ENCODE peak calls at places on chromosome 18, in five cellular contexts. One of them, this sample, is unnamed.

GRCh38 chr18:74806700-74807416 is 209.2 kb downstream of the ZNF407 start:
- DNase-seq in astrocyte: peak; percentile 92
- DNase-seq in neural progenitor cell: no peak
- DNase-seq in tibial nerve: no peak
- DNase-seq in body of pancreas: no peak
- DNase-seq in this sample: no peak

GRCh38 chr18:37754141-37754540 is 188.5 kb upstream of the CELF4 start:
- DNase-seq in astrocyte: no peak
- DNase-seq in body of pancreas: no peak
- DNase-seq in neural progenitor cell: no peak
- DNase-seq in tibial nerve: no peak
- DNase-seq in this sample: no peak

GRCh38 chr18:69757733-69758132 is 189.9 kb downstream of the CD226 start:
- DNase-seq in neural progenitor cell: peak; percentile 23
- DNase-seq in tibial nerve: no peak
- DNase-seq in astrocyte: peak; percentile 76
- DNase-seq in body of pancreas: no peak
- DNase-seq in this sample: no peak

GRCh38 chr18:55780591-55781071 is 192.6 kb upstream of the TCF4 start:
- DNase-seq in astrocyte: peak; percentile 52
- DNase-seq in body of pancreas: no peak
- DNase-seq in tibial nerve: no peak
- DNase-seq in neural progenitor cell: no peak
- DNase-seq in this sample: no peak

GRCh38 chr18:69494841-69495240 is 94.2 kb downstream of the DOK6 start:
- DNase-seq in body of pancreas: no peak
- DNase-seq in neural progenitor cell: no peak
- DNase-seq in tibial nerve: no peak
- DNase-seq in astrocyte: no peak
- DNase-seq in this sample: no peak

GRCh38 chr18:49802623-49803022 is 10.7 kb downstream of the ACAA2 start:
- DNase-seq in neural progenitor cell: no peak
- DNase-seq in tibial nerve: no peak
- DNase-seq in body of pancreas: no peak
- DNase-seq in astrocyte: no peak
- DNase-seq in this sample: no peak

GRCh38 chr18:6820314-6820713 is 90.8 kb downstream of the ARHGAP28 start:
- DNase-seq in body of pancreas: no peak
- DNase-seq in astrocyte: no peak
- DNase-seq in neural progenitor cell: no peak
- DNase-seq in tibial nerve: no peak
- DNase-seq in this sample: no peak

GRCh38 chr18:13849791-13850190 is 25.8 kb downstream of the MC5R start:
- DNase-seq in tibial nerve: no peak
- DNase-seq in neural progenitor cell: no peak
- DNase-seq in body of pancreas: no peak
- DNase-seq in astrocyte: no peak
- DNase-seq in this sample: no peak

GRCh38 chr18:2589345-2590060 is 18.1 kb downstream of the NDC80 start:
- DNase-seq in astrocyte: no peak
- DNase-seq in neural progenitor cell: no peak
- DNase-seq in body of pancreas: no peak
- DNase-seq in tibial nerve: no peak
- DNase-seq in this sample: no peak

GRCh38 chr18:76506395-76506794 is 11.4 kb upstream of the ZNF516 start:
- DNase-seq in body of pancreas: no peak
- DNase-seq in astrocyte: no peak
- DNase-seq in neural progenitor cell: no peak
- DNase-seq in tibial nerve: no peak
- DNase-seq in this sample: no peak

GRCh38 chr18:10524507-10525425 is 1.1 kb upstream of the NAPG start:
- DNase-seq in tibial nerve: no peak
- DNase-seq in neural progenitor cell: no peak
- DNase-seq in astrocyte: peak; percentile 79
- DNase-seq in body of pancreas: no peak
- DNase-seq in this sample: no peak

GRCh38 chr18:55003695-55004094 is 44.4 kb upstream of the CCDC68 start:
- DNase-seq in body of pancreas: no peak
- DNase-seq in astrocyte: no peak
- DNase-seq in tibial nerve: no peak
- DNase-seq in neural progenitor cell: no peak
- DNase-seq in this sample: no peak

GRCh38 chr18:55384551-55385275 is 203.3 kb downstream of the TCF4 start:
- DNase-seq in astrocyte: peak; percentile 23
- DNase-seq in body of pancreas: no peak
- DNase-seq in neural progenitor cell: peak; percentile 68
- DNase-seq in tibial nerve: no peak
- DNase-seq in this sample: no peak

GRCh38 chr18:55633032-55633431 is 45.0 kb upstream of the TCF4 start:
- DNase-seq in body of pancreas: no peak
- DNase-seq in neural progenitor cell: no peak
- DNase-seq in tibial nerve: no peak
- DNase-seq in astrocyte: peak; percentile 34
- DNase-seq in this sample: no peak

GRCh38 chr18:63997041-63997440 is 27.2 kb downstream of the SERPINB8 start:
- DNase-seq in tibial nerve: no peak
- DNase-seq in body of pancreas: no peak
- DNase-seq in astrocyte: no peak
- DNase-seq in neural progenitor cell: no peak
- DNase-seq in this sample: no peak

GRCh38 chr18:79448621-79449020 is 52.9 kb downstream of the NFATC1 start:
- DNase-seq in body of pancreas: no peak
- DNase-seq in astrocyte: no peak
- DNase-seq in neural progenitor cell: no peak
- DNase-seq in tibial nerve: no peak
- DNase-seq in this sample: no peak

GRCh38 chr18:61551586-61551985 is 218.4 kb downstream of the CDH20 start:
- DNase-seq in neural progenitor cell: peak; percentile 81
- DNase-seq in tibial nerve: peak; percentile 90
- DNase-seq in body of pancreas: no peak
- DNase-seq in astrocyte: peak; percentile 69
- DNase-seq in this sample: peak; percentile 77

GRCh38 chr18:79944746-79945117 is 6.7 kb downstream of the SLC66A2 start:
- DNase-seq in astrocyte: no peak
- DNase-seq in body of pancreas: no peak
- DNase-seq in tibial nerve: no peak
- DNase-seq in neural progenitor cell: no peak
- DNase-seq in this sample: no peak

GRCh38 chr18:61502472-61502871 is 169.2 kb downstream of the CDH20 start:
- DNase-seq in tibial nerve: peak; percentile 73
- DNase-seq in astrocyte: peak; percentile 33
- DNase-seq in body of pancreas: peak; percentile 30
- DNase-seq in neural progenitor cell: peak; percentile 82
- DNase-seq in this sample: no peak

GRCh38 chr18:31497711-31498449 is at the start of gene DSG2:
- DNase-seq in body of pancreas: peak; percentile 89
- DNase-seq in tibial nerve: no peak
- DNase-seq in neural progenitor cell: peak; percentile 85
- DNase-seq in astrocyte: peak; percentile 31
- DNase-seq in this sample: peak; percentile 51

GRCh38 chr18:452801-453200 is 47.7 kb downstream of the COLEC12 start:
- DNase-seq in astrocyte: no peak
- DNase-seq in tibial nerve: no peak
- DNase-seq in body of pancreas: no peak
- DNase-seq in neural progenitor cell: no peak
- DNase-seq in this sample: no peak

GRCh38 chr18:59604877-59605276 is 92.3 kb downstream of the CCBE1 start:
- DNase-seq in tibial nerve: no peak
- DNase-seq in astrocyte: no peak
- DNase-seq in body of pancreas: no peak
- DNase-seq in neural progenitor cell: no peak
- DNase-seq in this sample: peak; percentile 36

GRCh38 chr18:31592520-31593157 is 962 bp downstream of the TTR start:
- DNase-seq in body of pancreas: no peak
- DNase-seq in tibial nerve: no peak
- DNase-seq in astrocyte: no peak
- DNase-seq in neural progenitor cell: no peak
- DNase-seq in this sample: no peak

GRCh38 chr18:39801848-39802247 is 2153.2 kb upstream of the PIK3C3 start:
- DNase-seq in tibial nerve: no peak
- DNase-seq in astrocyte: no peak
- DNase-seq in neural progenitor cell: no peak
- DNase-seq in body of pancreas: no peak
- DNase-seq in this sample: no peak

GRCh38 chr18:13613591-13614317 is 112.6 kb downstream of the FAM210A start:
- DNase-seq in body of pancreas: no peak
- DNase-seq in tibial nerve: no peak
- DNase-seq in neural progenitor cell: no peak
- DNase-seq in astrocyte: no peak
- DNase-seq in this sample: no peak

GRCh38 chr18:59909289-59910036 is 9.7 kb downstream of the PMAIP1 start:
- DNase-seq in body of pancreas: no peak
- DNase-seq in tibial nerve: no peak
- DNase-seq in astrocyte: peak; percentile 76
- DNase-seq in neural progenitor cell: no peak
- DNase-seq in this sample: no peak

GRCh38 chr18:37958499-37958898 is 392.9 kb upstream of the CELF4 start:
- DNase-seq in tibial nerve: no peak
- DNase-seq in astrocyte: no peak
- DNase-seq in neural progenitor cell: no peak
- DNase-seq in body of pancreas: no peak
- DNase-seq in this sample: no peak

GRCh38 chr18:52348209-52348608 is 8.2 kb downstream of the DCC start:
- DNase-seq in astrocyte: no peak
- DNase-seq in body of pancreas: no peak
- DNase-seq in neural progenitor cell: peak; percentile 46
- DNase-seq in tibial nerve: no peak
- DNase-seq in this sample: no peak

GRCh38 chr18:79935499-79935898 is 16.0 kb downstream of the SLC66A2 start:
- DNase-seq in neural progenitor cell: no peak
- DNase-seq in body of pancreas: peak; percentile 6
- DNase-seq in astrocyte: no peak
- DNase-seq in tibial nerve: no peak
- DNase-seq in this sample: no peak

GRCh38 chr18:8744656-8745055 is 39.3 kb downstream of the MTCL1 start:
- DNase-seq in neural progenitor cell: no peak
- DNase-seq in tibial nerve: no peak
- DNase-seq in astrocyte: no peak
- DNase-seq in body of pancreas: no peak
- DNase-seq in this sample: no peak
- H3K4me1 ChIP-seq in neural progenitor cell: peaks cover 13% of the 10 kb centered on the region
- H3K4me1 ChIP-seq in tibial nerve: no peaks in the 10 kb centered on the region
- H3K4me1 ChIP-seq in astrocyte: peaks cover 28% of the 10 kb centered on the region
- H3K4me1 ChIP-seq in body of pancreas: peaks cover 8% of the 10 kb centered on the region
- H3K4me1 ChIP-seq in this sample: no peaks in the 10 kb centered on the region

GRCh38 chr18:24397694-24398365 is at the start of gene OSBPL1A:
- DNase-seq in tibial nerve: peak; percentile 84
- DNase-seq in neural progenitor cell: peak; percentile 98
- DNase-seq in body of pancreas: peak; percentile 95
- DNase-seq in astrocyte: peak; percentile 82
- DNase-seq in this sample: peak; percentile 96
- TF ChIP-seq CTCF in tibial nerve: peak; percentile 9
- TF ChIP-seq CTCF in neural progenitor cell: no peak
- TF ChIP-seq CTCF in body of pancreas: no peak
- TF ChIP-seq CTCF in astrocyte: no peak
- TF ChIP-seq CTCF in this sample: no peak

GRCh38 chr18:8631265-8631664 is 22.0 kb downstream of the RAB12 start:
- DNase-seq in neural progenitor cell: no peak
- DNase-seq in tibial nerve: no peak
- DNase-seq in body of pancreas: no peak
- DNase-seq in astrocyte: no peak
- DNase-seq in this sample: no peak

GRCh38 chr18:8632386-8632785 is 23.1 kb downstream of the RAB12 start:
- DNase-seq in tibial nerve: no peak
- DNase-seq in body of pancreas: no peak
- DNase-seq in astrocyte: no peak
- DNase-seq in neural progenitor cell: no peak
- DNase-seq in this sample: no peak

GRCh38 chr18:8629602-8630001 is 20.4 kb downstream of the RAB12 start:
- DNase-seq in body of pancreas: no peak
- DNase-seq in tibial nerve: no peak
- DNase-seq in neural progenitor cell: no peak
- DNase-seq in astrocyte: no peak
- DNase-seq in this sample: no peak

GRCh38 chr18:8627540-8627939 is 18.3 kb downstream of the RAB12 start:
- DNase-seq in neural progenitor cell: no peak
- DNase-seq in body of pancreas: no peak
- DNase-seq in tibial nerve: no peak
- DNase-seq in astrocyte: no peak
- DNase-seq in this sample: no peak

DNA sequence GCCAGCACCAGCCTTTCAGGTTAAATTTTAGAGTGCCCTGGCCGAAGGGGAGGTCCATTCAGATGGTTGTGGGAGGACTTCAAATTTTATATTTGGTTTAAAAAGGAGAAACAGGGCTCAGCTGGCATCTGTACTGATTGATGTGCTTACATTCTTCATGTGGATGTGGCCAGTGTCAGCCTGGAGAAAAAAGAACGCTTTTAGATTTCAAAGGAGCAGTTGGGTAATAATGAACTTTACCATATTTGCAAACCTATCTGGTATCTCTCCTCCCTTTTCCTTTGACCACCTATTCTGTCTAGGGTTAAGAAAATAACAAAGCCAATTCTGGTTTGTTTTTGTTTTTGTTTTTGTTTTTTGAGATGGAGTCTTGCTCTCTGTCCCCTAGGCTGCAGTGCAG is 21.3 kb downstream of the RAB12 start:
- DNase-seq in astrocyte: no peak
- DNase-seq in neural progenitor cell: no peak
- DNase-seq in tibial nerve: no peak
- DNase-seq in body of pancreas: no peak
- DNase-seq in this sample: no peak
- H3K4me1 ChIP-seq in astrocyte: peaks cover 4% of the 10 kb centered on the region
- H3K4me1 ChIP-seq in neural progenitor cell: no peaks in the 10 kb centered on the region
- H3K4me1 ChIP-seq in tibial nerve: no peaks in the 10 kb centered on the region
- H3K4me1 ChIP-seq in body of pancreas: peaks cover 16% of the 10 kb centered on the region
- H3K4me1 ChIP-seq in this sample: peaks cover 45% of the 10 kb centered on the region

GRCh38 chr18:57121542-57122112 is 25.3 kb upstream of the BOD1L2 start:
- DNase-seq in neural progenitor cell: peak; percentile 69
- DNase-seq in tibial nerve: no peak
- DNase-seq in body of pancreas: no peak
- DNase-seq in astrocyte: no peak
- DNase-seq in this sample: no peak
- TF ChIP-seq CTCF in neural progenitor cell: peak; percentile 53
- TF ChIP-seq CTCF in tibial nerve: no peak
- TF ChIP-seq CTCF in body of pancreas: no peak
- TF ChIP-seq CTCF in astrocyte: no peak
- TF ChIP-seq CTCF in this sample: no peak

GRCh38 chr18:48037481-48038271 is 107.2 kb upstream of the SMAD2 start:
- DNase-seq in astrocyte: no peak
- DNase-seq in tibial nerve: no peak
- DNase-seq in body of pancreas: peak; percentile 28
- DNase-seq in neural progenitor cell: peak; percentile 56
- DNase-seq in this sample: peak; percentile 41

GRCh38 chr18:48039769-48040215 is 109.3 kb upstream of the SMAD2 start:
- DNase-seq in tibial nerve: no peak
- DNase-seq in astrocyte: no peak
- DNase-seq in neural progenitor cell: no peak
- DNase-seq in body of pancreas: no peak
- DNase-seq in this sample: no peak

GRCh38 chr18:48040457-48041110 is 110.1 kb upstream of the SMAD2 start:
- DNase-seq in astrocyte: no peak
- DNase-seq in neural progenitor cell: no peak
- DNase-seq in body of pancreas: no peak
- DNase-seq in tibial nerve: no peak
- DNase-seq in this sample: no peak

GRCh38 chr18:48036641-48037421 is 106.4 kb upstream of the SMAD2 start:
- DNase-seq in tibial nerve: no peak
- DNase-seq in astrocyte: no peak
- DNase-seq in neural progenitor cell: no peak
- DNase-seq in body of pancreas: no peak
- DNase-seq in this sample: no peak

GRCh38 chr18:48038636-48039035 is 108.2 kb upstream of the SMAD2 start:
- DNase-seq in astrocyte: no peak
- DNase-seq in neural progenitor cell: no peak
- DNase-seq in tibial nerve: no peak
- DNase-seq in body of pancreas: no peak
- DNase-seq in this sample: no peak
- H3K4me1 ChIP-seq in astrocyte: peaks cover 6% of the 10 kb centered on the region
- H3K4me1 ChIP-seq in neural progenitor cell: no peaks in the 10 kb centered on the region
- H3K4me1 ChIP-seq in tibial nerve: no peaks in the 10 kb centered on the region
- H3K4me1 ChIP-seq in body of pancreas: peaks cover 14% of the 10 kb centered on the region
- H3K4me1 ChIP-seq in this sample: no peaks in the 10 kb centered on the region

This sample was measured in heart right ventricle.